ENCODE peak calls at places on chromosomes 4 and X, in four cellular contexts. One of them, this sample, is unnamed.

GRCh38 chr4:112206431-112206830 is 25.2 kb upstream of the AP1AR start:
- DNase-seq in fibroblast of lung: no peak
- DNase-seq in sigmoid colon: no peak
- DNase-seq in HCT116: no peak
- DNase-seq in this sample: no peak

GRCh38 chr4:14520171-14520570 is 482.1 kb upstream of the CPEB2 start:
- DNase-seq in fibroblast of lung: peak; percentile 19
- DNase-seq in sigmoid colon: no peak
- DNase-seq in HCT116: no peak
- DNase-seq in this sample: no peak

GRCh38 chr4:74365761-74366160 is 816 bp downstream of the EREG start:
- DNase-seq in fibroblast of lung: peak; percentile 62
- DNase-seq in sigmoid colon: peak; percentile 66
- DNase-seq in HCT116: no peak
- DNase-seq in this sample: no peak

GRCh38 chrX:87338510-87338909 is 179.1 kb upstream of the KLHL4 start:
- DNase-seq in fibroblast of lung: peak; percentile 39
- DNase-seq in sigmoid colon: no peak
- DNase-seq in HCT116: no peak
- DNase-seq in this sample: peak; percentile 72

GRCh38 chr4:36278789-36279188 is 2.6 kb upstream of the DTHD1 start:
- DNase-seq in fibroblast of lung: no peak
- DNase-seq in sigmoid colon: no peak
- DNase-seq in HCT116: no peak
- DNase-seq in this sample: no peak

GRCh38 chr4:1466034-1466960 is 60.1 kb upstream of the NKX1-1 start:
- DNase-seq in fibroblast of lung: no peak
- DNase-seq in sigmoid colon: no peak
- DNase-seq in HCT116: no peak
- DNase-seq in this sample: no peak

GRCh38 chrX:42732506-42732905 is 45.5 kb downstream of the PPP1R2C start:
- DNase-seq in fibroblast of lung: peak; percentile 22
- DNase-seq in sigmoid colon: no peak
- DNase-seq in HCT116: no peak
- DNase-seq in this sample: no peak

GRCh38 chr4:168647976-168648375 is 151.1 kb downstream of the PALLD start:
- DNase-seq in fibroblast of lung: no peak
- DNase-seq in sigmoid colon: no peak
- DNase-seq in HCT116: no peak
- DNase-seq in this sample: no peak

GRCh38 chr4:2787230-2788100 is 5.4 kb upstream of the SH3BP2 start:
- DNase-seq in fibroblast of lung: no peak
- DNase-seq in sigmoid colon: peak; percentile 78
- DNase-seq in HCT116: no peak
- DNase-seq in this sample: no peak

GRCh38 chr4:77120888-77121508 is 36.0 kb upstream of the CCNG2 start:
- DNase-seq in fibroblast of lung: peak; percentile 2
- DNase-seq in sigmoid colon: no peak
- DNase-seq in HCT116: no peak
- DNase-seq in this sample: no peak

GRCh38 chr4:45662996-45663395 is 460.9 kb downstream of the GABRG1 start:
- DNase-seq in fibroblast of lung: peak; percentile 87
- DNase-seq in sigmoid colon: no peak
- DNase-seq in HCT116: no peak
- DNase-seq in this sample: no peak

GRCh38 chr4:1611501-1611870 is 72.6 kb downstream of the FAM53A start:
- DNase-seq in fibroblast of lung: no peak
- DNase-seq in sigmoid colon: no peak
- DNase-seq in HCT116: no peak
- DNase-seq in this sample: no peak

GRCh38 chr4:73068496-73069337 is 799 bp downstream of the COX18 start:
- DNase-seq in fibroblast of lung: peak; percentile 49
- DNase-seq in sigmoid colon: no peak
- DNase-seq in HCT116: no peak
- DNase-seq in this sample: peak; percentile 39

GRCh38 chrX:17535229-17535628 is 160.2 kb downstream of the NHS start:
- DNase-seq in fibroblast of lung: peak; percentile 33
- DNase-seq in sigmoid colon: no peak
- DNase-seq in HCT116: peak; percentile 16
- DNase-seq in this sample: peak; percentile 49

GRCh38 chr4:4554234-4554633 is 12.4 kb upstream of the STX18 start:
- DNase-seq in fibroblast of lung: no peak
- DNase-seq in sigmoid colon: no peak
- DNase-seq in HCT116: no peak
- DNase-seq in this sample: no peak

GRCh38 chr4:11503166-11503565 is 74.5 kb upstream of the HS3ST1 start:
- DNase-seq in fibroblast of lung: no peak
- DNase-seq in sigmoid colon: no peak
- DNase-seq in HCT116: no peak
- DNase-seq in this sample: no peak

GRCh38 chrX:154734101-154734781 is 16.6 kb downstream of the GAB3 start:
- DNase-seq in fibroblast of lung: peak; percentile 83
- DNase-seq in sigmoid colon: no peak
- DNase-seq in HCT116: no peak
- DNase-seq in this sample: no peak

GRCh38 chr4:185925910-185926360 is 113.9 kb upstream of the SORBS2 start:
- DNase-seq in fibroblast of lung: no peak
- DNase-seq in sigmoid colon: no peak
- DNase-seq in HCT116: no peak
- DNase-seq in this sample: no peak

GRCh38 chrX:2934715-2935363 is 5.7 kb upstream of the ARSD start:
- DNase-seq in fibroblast of lung: no peak
- DNase-seq in sigmoid colon: no peak
- DNase-seq in HCT116: no peak
- DNase-seq in this sample: no peak

GRCh38 chr4:179927473-179927872 is 2315.7 kb upstream of the TENM3 start:
- DNase-seq in fibroblast of lung: no peak
- DNase-seq in sigmoid colon: no peak
- DNase-seq in HCT116: no peak
- DNase-seq in this sample: no peak

GRCh38 chr4:74418063-74418670 is 26.8 kb upstream of the AREG start:
- DNase-seq in fibroblast of lung: peak; percentile 87
- DNase-seq in sigmoid colon: no peak
- DNase-seq in HCT116: peak; percentile 81
- DNase-seq in this sample: no peak

GRCh38 chrX:119492463-119492862 is 24.2 kb downstream of the SLC25A5 start:
- DNase-seq in fibroblast of lung: no peak
- DNase-seq in sigmoid colon: peak; percentile 17
- DNase-seq in HCT116: no peak
- DNase-seq in this sample: no peak

GRCh38 chr4:9901262-9901661 is 119.8 kb downstream of the DRD5 start:
- DNase-seq in fibroblast of lung: no peak
- DNase-seq in sigmoid colon: no peak
- DNase-seq in HCT116: no peak
- DNase-seq in this sample: no peak

GRCh38 chrX:45385767-45386166 is 185.1 kb upstream of the DIPK2B start:
- DNase-seq in fibroblast of lung: peak; percentile 14
- DNase-seq in sigmoid colon: no peak
- DNase-seq in HCT116: no peak
- DNase-seq in this sample: no peak

GRCh38 chr4:38488891-38489861 is 174.8 kb upstream of the KLF3 start:
- DNase-seq in fibroblast of lung: peak; percentile 42
- DNase-seq in sigmoid colon: no peak
- DNase-seq in HCT116: no peak
- DNase-seq in this sample: peak; percentile 24

GRCh38 chrX:568341-568740 is 62.2 kb upstream of the SHOX start:
- DNase-seq in fibroblast of lung: no peak
- DNase-seq in sigmoid colon: no peak
- DNase-seq in HCT116: no peak
- DNase-seq in this sample: no peak

GRCh38 chrX:125953769-125954168 is 212.3 kb downstream of the DCAF12L2 start:
- DNase-seq in fibroblast of lung: no peak
- DNase-seq in sigmoid colon: no peak
- DNase-seq in HCT116: no peak
- DNase-seq in this sample: peak; percentile 16

GRCh38 chrX:31307952-31308351 is 236.1 kb upstream of the FTHL17 start:
- DNase-seq in fibroblast of lung: no peak
- DNase-seq in sigmoid colon: no peak
- DNase-seq in HCT116: no peak
- DNase-seq in this sample: no peak

GRCh38 chr4:140943486-140943885 is 187.3 kb upstream of the TBC1D9 start:
- DNase-seq in fibroblast of lung: no peak
- DNase-seq in sigmoid colon: no peak
- DNase-seq in HCT116: no peak
- DNase-seq in this sample: no peak

GRCh38 chrX:6678313-6678712 is 143.4 kb upstream of the VCX3A start:
- DNase-seq in fibroblast of lung: no peak
- DNase-seq in sigmoid colon: no peak
- DNase-seq in HCT116: no peak
- DNase-seq in this sample: no peak

GRCh38 chr4:33518852-33519251 is 2725.5 kb downstream of the ARAP2 start:
- DNase-seq in fibroblast of lung: no peak
- DNase-seq in sigmoid colon: no peak
- DNase-seq in HCT116: no peak
- DNase-seq in this sample: no peak
- H3K9me3 ChIP-seq in fibroblast of lung: no peaks in the 10 kb centered on the region
- H3K9me3 ChIP-seq in sigmoid colon: peaks cover 2% of the 10 kb centered on the region
- H3K9me3 ChIP-seq in HCT116: no peaks in the 10 kb centered on the region
- H3K9me3 ChIP-seq in this sample: no peaks in the 10 kb centered on the region

GRCh38 chr4:109436504-109436903 is 2.9 kb downstream of the SEC24B start:
- DNase-seq in fibroblast of lung: no peak
- DNase-seq in sigmoid colon: no peak
- DNase-seq in HCT116: no peak
- DNase-seq in this sample: no peak

GRCh38 chr4:109435635-109436034 is 2.0 kb downstream of the SEC24B start:
- DNase-seq in fibroblast of lung: peak; percentile 5
- DNase-seq in sigmoid colon: no peak
- DNase-seq in HCT116: no peak
- DNase-seq in this sample: no peak

GRCh38 chr4:109434007-109434792 is 585 bp downstream of the SEC24B start:
- DNase-seq in fibroblast of lung: peak; percentile 38
- DNase-seq in sigmoid colon: peak; percentile 71
- DNase-seq in HCT116: no peak
- DNase-seq in this sample: peak; percentile 48

GRCh38 chr4:109433281-109434006 is at the start of gene SEC24B:
- DNase-seq in fibroblast of lung: peak; percentile 72
- DNase-seq in sigmoid colon: peak; percentile 92
- DNase-seq in HCT116: peak; percentile 57
- DNase-seq in this sample: peak; percentile 73

GRCh38 chr4:109434793-109435080 is 1.1 kb downstream of the SEC24B start:
- DNase-seq in fibroblast of lung: no peak
- DNase-seq in sigmoid colon: no peak
- DNase-seq in HCT116: no peak
- DNase-seq in this sample: no peak
- H3K4me1 ChIP-seq in fibroblast of lung: peaks cover 8% of the 10 kb centered on the region
- H3K4me1 ChIP-seq in sigmoid colon: no peaks in the 10 kb centered on the region
- H3K4me1 ChIP-seq in HCT116: peaks cover 22% of the 10 kb centered on the region
- H3K4me1 ChIP-seq in this sample: peaks cover 25% of the 10 kb centered on the region

GRCh38 chr4:113976937-113977855 is 2.3 kb downstream of the ARSJ start:
- DNase-seq in fibroblast of lung: peak; percentile 56
- DNase-seq in sigmoid colon: no peak
- DNase-seq in HCT116: no peak
- DNase-seq in this sample: no peak
- H3K4me3 ChIP-seq in fibroblast of lung: peak overlapping the region; percentile 62
- H3K4me3 ChIP-seq in sigmoid colon: peak overlapping the region; percentile 56
- H3K4me3 ChIP-seq in HCT116: no peak overlapping the region
- H3K4me3 ChIP-seq in this sample: no peak overlapping the region

GRCh38 chr4:385934-386707 is 48.5 kb downstream of the ZNF141 start:
- DNase-seq in fibroblast of lung: no peak
- DNase-seq in sigmoid colon: no peak
- DNase-seq in HCT116: no peak
- DNase-seq in this sample: no peak
- H3K9me3 ChIP-seq in fibroblast of lung: no peaks in the 10 kb centered on the region
- H3K9me3 ChIP-seq in sigmoid colon: peaks cover 45% of the 10 kb centered on the region
- H3K9me3 ChIP-seq in HCT116: peaks cover 10% of the 10 kb centered on the region
- H3K9me3 ChIP-seq in this sample: no peaks in the 10 kb centered on the region

DNA sequence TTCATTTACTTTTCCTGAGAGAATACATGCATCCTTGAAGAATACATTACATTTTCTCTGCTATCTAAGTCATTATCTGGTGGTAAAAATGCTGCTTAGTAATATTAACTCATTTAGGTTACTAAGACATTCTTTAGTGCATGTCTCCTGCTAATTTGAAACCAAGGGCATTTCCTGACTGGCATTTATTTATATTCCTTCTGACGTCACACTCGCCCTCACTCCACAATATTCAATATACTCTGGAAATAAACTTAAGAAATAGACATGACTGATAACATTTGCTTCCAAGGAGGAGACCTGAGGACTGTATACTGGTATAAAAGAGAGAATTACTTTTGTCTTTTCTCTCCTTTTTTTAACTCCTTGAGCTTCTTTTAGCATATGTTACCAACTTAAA is 619.5 kb upstream of the SMIM31 start:
- DNase-seq in fibroblast of lung: no peak
- DNase-seq in sigmoid colon: no peak
- DNase-seq in HCT116: no peak
- DNase-seq in this sample: no peak
- H3K4me1 ChIP-seq in fibroblast of lung: no peaks in the 10 kb centered on the region
- H3K4me1 ChIP-seq in sigmoid colon: no peaks in the 10 kb centered on the region
- H3K4me1 ChIP-seq in HCT116: no peaks in the 10 kb centered on the region
- H3K4me1 ChIP-seq in this sample: no peaks in the 10 kb centered on the region

GRCh38 chr4:153538408-153539057 is 72.4 kb downstream of the TMEM131L start:
- DNase-seq in fibroblast of lung: peak; percentile 54
- DNase-seq in sigmoid colon: peak; percentile 69
- DNase-seq in HCT116: no peak
- DNase-seq in this sample: no peak
- H3K4me3 ChIP-seq in fibroblast of lung: peak overlapping the region; percentile 19
- H3K4me3 ChIP-seq in sigmoid colon: peak overlapping the region; percentile 33
- H3K4me3 ChIP-seq in HCT116: no peak overlapping the region
- H3K4me3 ChIP-seq in this sample: no peak overlapping the region